ENCODE peak calls at places on chromosomes 7 and 10, in five cellular contexts. N is SW 1271, D is B cell, R is C1 segment of cervical spinal cord, M is colonic mucosa. S is an unnamed sample.

GRCh38 chr7:28041508-28042314 is 138.9 kb downstream of the JAZF1 start:
- DNase-seq in N (peak; percentile 60), D (no peak), R (no peak), M (no peak), S (no peak)

GRCh38 chr7:94559972-94560371 is 50.4 kb downstream of the CASD1 start:
- DNase-seq in N (no peak), D (no peak), R (no peak), M (no peak), S (no peak)

GRCh38 chr7:117320523-117320922 is 2.3 kb downstream of the WNT2 start:
- DNase-seq in N (no peak), D (no peak), R (no peak), M (no peak), S (no peak)

GRCh38 chr10:63707254-63707910 is 186.2 kb downstream of the REEP3 start:
- DNase-seq in N (peak; percentile 76), D (no peak), R (no peak), M (no peak), S (peak; percentile 16)

GRCh38 chr10:58839771-58840170 is 327.1 kb downstream of the BICC1 start:
- DNase-seq in N (no peak), D (no peak), R (no peak), M (no peak), S (no peak)

GRCh38 chr7:76037310-76037709 is 10.5 kb downstream of the STYXL1 start:
- DNase-seq in N (no peak), D (no peak), R (no peak), M (peak; percentile 26), S (no peak)

GRCh38 chr7:105399043-105399725 is 10.5 kb upstream of the SRPK2 start:
- DNase-seq in N (no peak), D (no peak), R (no peak), M (no peak), S (no peak)

GRCh38 chr7:25789701-25790240 is 362.2 kb upstream of the NFE2L3 start:
- DNase-seq in N (no peak), D (no peak), R (no peak), M (no peak), S (no peak)

GRCh38 chr7:77910124-77910523 is 111.6 kb downstream of the PHTF2 start:
- DNase-seq in N (no peak), D (no peak), R (no peak), M (no peak), S (no peak)

GRCh38 chr10:77643795-77644468 is 6.3 kb upstream of the KCNMA1 start:
- DNase-seq in N (no peak), D (no peak), R (no peak), M (peak; percentile 32), S (no peak)